ENCODE peak calls at places on chromosomes 6 and 20, in six cellular contexts. One of them, this sample, is unnamed.
A peak's percentile ranks its signal among the peaks of the same experiment; 100 is the strongest.

GRCh38 chr6:132466952-132467351 is 46.0 kb downstream of the STX7 start:
- DNase-seq in coronary artery: no peak
- DNase-seq in uterus: peak; percentile 45
- DNase-seq in colonic mucosa: no peak
- DNase-seq in Panc1: no peak
- DNase-seq in cardiac muscle cell: no peak
- DNase-seq in this sample: no peak

GRCh38 chr20:11777861-11778570 is 139.7 kb upstream of the BTBD3 start:
- DNase-seq in Panc1: no peak
- DNase-seq in coronary artery: no peak
- DNase-seq in cardiac muscle cell: no peak
- DNase-seq in colonic mucosa: no peak
- DNase-seq in uterus: no peak
- DNase-seq in this sample: no peak

GRCh38 chr6:139600919-139601470 is 226.5 kb upstream of the CITED2 start:
- DNase-seq in cardiac muscle cell: no peak
- DNase-seq in uterus: no peak
- DNase-seq in Panc1: no peak
- DNase-seq in coronary artery: no peak
- DNase-seq in colonic mucosa: no peak
- DNase-seq in this sample: peak; percentile 82

GRCh38 chr6:89468998-89469397 is 36.0 kb downstream of the ANKRD6 start:
- DNase-seq in Panc1: no peak
- DNase-seq in cardiac muscle cell: no peak
- DNase-seq in colonic mucosa: no peak
- DNase-seq in coronary artery: no peak
- DNase-seq in uterus: no peak
- DNase-seq in this sample: no peak

GRCh38 chr20:57985278-57985677 is 243.2 kb downstream of the ANKRD60 start:
- DNase-seq in Panc1: no peak
- DNase-seq in cardiac muscle cell: no peak
- DNase-seq in colonic mucosa: no peak
- DNase-seq in uterus: no peak
- DNase-seq in coronary artery: no peak
- DNase-seq in this sample: no peak

GRCh38 chr20:48025061-48025515 is 239.8 kb upstream of the SULF2 start:
- DNase-seq in Panc1: no peak
- DNase-seq in colonic mucosa: no peak
- DNase-seq in coronary artery: no peak
- DNase-seq in cardiac muscle cell: no peak
- DNase-seq in uterus: peak; percentile 85
- DNase-seq in this sample: peak; percentile 52

GRCh38 chr6:114941078-114941477 is 598.3 kb upstream of the HS3ST5 start:
- DNase-seq in colonic mucosa: no peak
- DNase-seq in Panc1: no peak
- DNase-seq in uterus: no peak
- DNase-seq in cardiac muscle cell: no peak
- DNase-seq in coronary artery: no peak
- DNase-seq in this sample: no peak

GRCh38 chr20:63955281-63955845 is 853 bp downstream of the UCKL1 start:
- DNase-seq in coronary artery: no peak
- DNase-seq in Panc1: no peak
- DNase-seq in colonic mucosa: no peak
- DNase-seq in cardiac muscle cell: peak; percentile 52
- DNase-seq in uterus: no peak
- DNase-seq in this sample: peak; percentile 50

GRCh38 chr20:10861619-10862018 is 187.8 kb upstream of the JAG1 start:
- DNase-seq in colonic mucosa: peak; percentile 81
- DNase-seq in coronary artery: no peak
- DNase-seq in Panc1: no peak
- DNase-seq in cardiac muscle cell: no peak
- DNase-seq in uterus: no peak
- DNase-seq in this sample: no peak

GRCh38 chr20:50516180-50516934 is 6.2 kb downstream of the PTPN1 start:
- DNase-seq in coronary artery: no peak
- DNase-seq in cardiac muscle cell: no peak
- DNase-seq in uterus: no peak
- DNase-seq in Panc1: no peak
- DNase-seq in colonic mucosa: no peak
- DNase-seq in this sample: peak; percentile 82

GRCh38 chr6:24766685-24767462 is 7.9 kb upstream of the GMNN start:
- DNase-seq in colonic mucosa: no peak
- DNase-seq in uterus: no peak
- DNase-seq in cardiac muscle cell: peak; percentile 19
- DNase-seq in coronary artery: no peak
- DNase-seq in Panc1: no peak
- DNase-seq in this sample: peak; percentile 46

GRCh38 chr20:1632228-1632577 is 12.4 kb upstream of the SIRPB1 start:
- DNase-seq in coronary artery: no peak
- DNase-seq in Panc1: no peak
- DNase-seq in colonic mucosa: no peak
- DNase-seq in uterus: no peak
- DNase-seq in cardiac muscle cell: no peak
- DNase-seq in this sample: peak; percentile 52

GRCh38 chr20:62802026-62802712 is 2.5 kb upstream of the OGFR start:
- DNase-seq in uterus: no peak
- DNase-seq in Panc1: no peak
- DNase-seq in coronary artery: no peak
- DNase-seq in cardiac muscle cell: no peak
- DNase-seq in colonic mucosa: no peak
- DNase-seq in this sample: no peak

GRCh38 chr6:136822051-136822378 is 377 bp upstream of the PEX7 start:
- DNase-seq in uterus: peak; percentile 23
- DNase-seq in Panc1: peak; percentile 17
- DNase-seq in colonic mucosa: no peak
- DNase-seq in coronary artery: no peak
- DNase-seq in cardiac muscle cell: no peak
- DNase-seq in this sample: no peak

GRCh38 chr20:2879148-2879547 is 5.9 kb downstream of the PTPRA start:
- DNase-seq in cardiac muscle cell: no peak
- DNase-seq in colonic mucosa: no peak
- DNase-seq in Panc1: no peak
- DNase-seq in uterus: no peak
- DNase-seq in coronary artery: no peak
- DNase-seq in this sample: no peak

GRCh38 chr6:159981591-159982245 is 12.8 kb downstream of the IGF2R start:
- DNase-seq in uterus: peak; percentile 57
- DNase-seq in Panc1: no peak
- DNase-seq in coronary artery: no peak
- DNase-seq in colonic mucosa: no peak
- DNase-seq in cardiac muscle cell: no peak
- DNase-seq in this sample: peak; percentile 91

GRCh38 chr6:167672738-167673137 is 154.0 kb upstream of the AFDN start:
- DNase-seq in Panc1: no peak
- DNase-seq in coronary artery: no peak
- DNase-seq in colonic mucosa: no peak
- DNase-seq in cardiac muscle cell: no peak
- DNase-seq in uterus: no peak
- DNase-seq in this sample: no peak

GRCh38 chr6:155958550-155958949 is 502.9 kb upstream of the NOX3 start:
- DNase-seq in cardiac muscle cell: no peak
- DNase-seq in uterus: no peak
- DNase-seq in Panc1: no peak
- DNase-seq in coronary artery: no peak
- DNase-seq in colonic mucosa: peak; percentile 92
- DNase-seq in this sample: no peak

GRCh38 chr6:27471365-27472115 is 1.4 kb downstream of the ZNF184 start:
- DNase-seq in uterus: no peak
- DNase-seq in Panc1: no peak
- DNase-seq in colonic mucosa: no peak
- DNase-seq in cardiac muscle cell: no peak
- DNase-seq in coronary artery: no peak
- DNase-seq in this sample: no peak

GRCh38 chr20:51104960-51105460 is 82.1 kb upstream of the KCNG1 start:
- DNase-seq in cardiac muscle cell: no peak
- DNase-seq in uterus: no peak
- DNase-seq in Panc1: no peak
- DNase-seq in colonic mucosa: no peak
- DNase-seq in coronary artery: no peak
- DNase-seq in this sample: no peak

GRCh38 chr6:83057705-83058321 is 7.8 kb downstream of the UBE3D start:
- DNase-seq in colonic mucosa: peak; percentile 38
- DNase-seq in uterus: no peak
- DNase-seq in Panc1: no peak
- DNase-seq in coronary artery: no peak
- DNase-seq in cardiac muscle cell: peak; percentile 59
- DNase-seq in this sample: peak; percentile 66

GRCh38 chr20:23358563-23358906 is 3.4 kb upstream of the GZF1 start:
- DNase-seq in uterus: no peak
- DNase-seq in coronary artery: no peak
- DNase-seq in cardiac muscle cell: no peak
- DNase-seq in Panc1: no peak
- DNase-seq in colonic mucosa: no peak
- DNase-seq in this sample: no peak

GRCh38 chr20:32792316-32792715 is 27.4 kb upstream of the MAPRE1 start:
- DNase-seq in uterus: no peak
- DNase-seq in colonic mucosa: no peak
- DNase-seq in Panc1: no peak
- DNase-seq in coronary artery: no peak
- DNase-seq in cardiac muscle cell: peak; percentile 44
- DNase-seq in this sample: peak; percentile 72

GRCh38 chr20:38049800-38050199 is 16.3 kb downstream of the RPRD1B start:
- DNase-seq in Panc1: no peak
- DNase-seq in colonic mucosa: no peak
- DNase-seq in cardiac muscle cell: no peak
- DNase-seq in coronary artery: no peak
- DNase-seq in uterus: no peak
- DNase-seq in this sample: no peak

GRCh38 chr6:26304213-26305096 is 60.5 kb upstream of the BTN3A2 start:
- DNase-seq in uterus: peak; percentile 34
- DNase-seq in coronary artery: no peak
- DNase-seq in cardiac muscle cell: no peak
- DNase-seq in Panc1: no peak
- DNase-seq in colonic mucosa: peak; percentile 50
- DNase-seq in this sample: peak; percentile 84

GRCh38 chr6:16721977-16722376 is 39.3 kb downstream of the ATXN1 start:
- DNase-seq in uterus: no peak
- DNase-seq in colonic mucosa: no peak
- DNase-seq in coronary artery: no peak
- DNase-seq in cardiac muscle cell: no peak
- DNase-seq in Panc1: no peak
- DNase-seq in this sample: no peak

GRCh38 chr20:38152175-38153010 is 12.7 kb downstream of the TGM2 start:
- DNase-seq in Panc1: no peak
- DNase-seq in cardiac muscle cell: no peak
- DNase-seq in colonic mucosa: peak; percentile 82
- DNase-seq in coronary artery: peak; percentile 97
- DNase-seq in uterus: peak; percentile 79
- DNase-seq in this sample: peak; percentile 58

GRCh38 chr6:144590540-144590939 is 305.4 kb downstream of the UTRN start:
- DNase-seq in Panc1: no peak
- DNase-seq in cardiac muscle cell: no peak
- DNase-seq in coronary artery: no peak
- DNase-seq in uterus: no peak
- DNase-seq in colonic mucosa: no peak
- DNase-seq in this sample: no peak

GRCh38 chr20:45377191-45377775 is 842 bp downstream of the TP53TG5 start:
- DNase-seq in Panc1: no peak
- DNase-seq in coronary artery: no peak
- DNase-seq in colonic mucosa: no peak
- DNase-seq in cardiac muscle cell: no peak
- DNase-seq in uterus: no peak
- DNase-seq in this sample: no peak

GRCh38 chr20:17635846-17636245 is 46.2 kb downstream of the RRBP1 start:
- DNase-seq in cardiac muscle cell: no peak
- DNase-seq in uterus: peak; percentile 47
- DNase-seq in Panc1: no peak
- DNase-seq in colonic mucosa: no peak
- DNase-seq in coronary artery: no peak
- DNase-seq in this sample: no peak

GRCh38 chr6:114153448-114153847 is 182.5 kb upstream of the HDAC2 start:
- DNase-seq in Panc1: no peak
- DNase-seq in cardiac muscle cell: no peak
- DNase-seq in uterus: no peak
- DNase-seq in colonic mucosa: no peak
- DNase-seq in coronary artery: no peak
- DNase-seq in this sample: peak; percentile 7

GRCh38 chr20:63115651-63116411 is 100.1 kb downstream of the YTHDF1 start:
- DNase-seq in cardiac muscle cell: no peak
- DNase-seq in coronary artery: no peak
- DNase-seq in uterus: no peak
- DNase-seq in colonic mucosa: no peak
- DNase-seq in Panc1: no peak
- DNase-seq in this sample: no peak

GRCh38 chr6:16683524-16684194 is 77.6 kb downstream of the ATXN1 start:
- DNase-seq in Panc1: no peak
- DNase-seq in colonic mucosa: peak; percentile 37
- DNase-seq in coronary artery: peak; percentile 80
- DNase-seq in cardiac muscle cell: no peak
- DNase-seq in uterus: peak; percentile 45
- DNase-seq in this sample: no peak

GRCh38 chr6:41150671-41151070 is 3.5 kb downstream of the TREML1 start:
- DNase-seq in colonic mucosa: no peak
- DNase-seq in uterus: no peak
- DNase-seq in cardiac muscle cell: no peak
- DNase-seq in Panc1: no peak
- DNase-seq in coronary artery: no peak
- DNase-seq in this sample: no peak
- TF ChIP-seq CTCF in colonic mucosa: no peak
- TF ChIP-seq CTCF in uterus: no peak
- TF ChIP-seq CTCF in cardiac muscle cell: no peak
- TF ChIP-seq CTCF in Panc1: no peak
- TF ChIP-seq CTCF in coronary artery: no peak
- TF ChIP-seq CTCF in this sample: no peak

GRCh38 chr6:44229376-44230033 is 6.1 kb downstream of the SLC29A1 start:
- DNase-seq in colonic mucosa: no peak
- DNase-seq in cardiac muscle cell: no peak
- DNase-seq in coronary artery: no peak
- DNase-seq in uterus: no peak
- DNase-seq in Panc1: no peak
- DNase-seq in this sample: no peak
- H3K4me3 ChIP-seq in colonic mucosa: no peak overlapping the region
- H3K4me3 ChIP-seq in cardiac muscle cell: no peak overlapping the region
- H3K4me3 ChIP-seq in coronary artery: no peak overlapping the region
- H3K4me3 ChIP-seq in uterus: no peak overlapping the region
- H3K4me3 ChIP-seq in Panc1: no peak overlapping the region
- H3K4me3 ChIP-seq in this sample: no peak overlapping the region

GRCh38 chr6:12890171-12890790 is 173.7 kb downstream of the PHACTR1 start:
- DNase-seq in Panc1: no peak
- DNase-seq in colonic mucosa: peak; percentile 28
- DNase-seq in coronary artery: no peak
- DNase-seq in uterus: no peak
- DNase-seq in cardiac muscle cell: no peak
- DNase-seq in this sample: peak; percentile 39
- TF ChIP-seq CTCF in Panc1: peak; percentile 72
- TF ChIP-seq CTCF in colonic mucosa: peak; percentile 38
- TF ChIP-seq CTCF in coronary artery: no peak
- TF ChIP-seq CTCF in uterus: no peak
- TF ChIP-seq CTCF in cardiac muscle cell: peak; percentile 49
- TF ChIP-seq CTCF in this sample: peak; percentile 64

DNA sequence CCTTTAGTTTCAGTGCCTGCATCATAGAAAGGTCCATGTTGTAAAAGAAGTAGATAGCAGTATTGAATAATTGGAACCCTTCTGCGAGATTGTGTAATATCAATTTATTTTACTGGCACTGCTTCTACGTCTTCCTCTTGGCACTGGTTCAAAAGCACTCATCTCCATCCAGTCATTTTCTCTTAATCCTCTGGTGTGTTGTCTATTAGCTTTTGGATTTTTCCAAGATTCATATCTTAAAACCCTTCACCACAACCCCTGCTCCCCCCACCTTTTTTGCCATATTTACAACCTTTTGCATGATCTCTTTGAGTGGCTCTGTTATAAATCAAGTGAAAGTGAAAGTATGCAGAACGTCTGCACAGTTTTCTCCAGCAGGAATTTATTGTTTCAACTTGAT is 76.6 kb upstream of the HSF2 start:
- DNase-seq in Panc1: no peak
- DNase-seq in uterus: no peak
- DNase-seq in coronary artery: no peak
- DNase-seq in cardiac muscle cell: no peak
- DNase-seq in colonic mucosa: no peak
- DNase-seq in this sample: peak; percentile 1
- H3K4me3 ChIP-seq in Panc1: peak overlapping the region; percentile 26
- H3K4me3 ChIP-seq in uterus: peak overlapping the region; percentile 13
- H3K4me3 ChIP-seq in coronary artery: peak overlapping the region; percentile 66
- H3K4me3 ChIP-seq in cardiac muscle cell: no peak overlapping the region
- H3K4me3 ChIP-seq in colonic mucosa: peak overlapping the region; percentile 13
- H3K4me3 ChIP-seq in this sample: peak overlapping the region; percentile 51

This sample was measured in GM12865.